ENCODE peak calls at places on chromosomes 1 and 21, in six cellular contexts. One of them, this sample, is unnamed.

GRCh38 chr1:182993746-182994145 is 29.5 kb upstream of the LAMC1 start:
- DNase-seq in H9: no peak
- DNase-seq in mesenchymal stem cell: no peak
- DNase-seq in neuronal stem cell: no peak
- DNase-seq in H1: no peak
- DNase-seq in trophoblast cell: no peak
- DNase-seq in this sample: no peak

GRCh38 chr1:223492044-223492443 is 98.8 kb downstream of the CCDC185 start:
- DNase-seq in H1: no peak
- DNase-seq in trophoblast cell: no peak
- DNase-seq in mesenchymal stem cell: no peak
- DNase-seq in neuronal stem cell: no peak
- DNase-seq in H9: no peak
- DNase-seq in this sample: no peak

GRCh38 chr1:194117582-194117981 is 931.2 kb upstream of the B3GALT2 start:
- DNase-seq in H1: peak; percentile 60
- DNase-seq in mesenchymal stem cell: no peak
- DNase-seq in neuronal stem cell: no peak
- DNase-seq in trophoblast cell: peak; percentile 8
- DNase-seq in H9: peak; percentile 86
- DNase-seq in this sample: no peak

GRCh38 chr1:201536542-201536941 is 2.4 kb upstream of the NAV1 start:
- DNase-seq in H9: no peak
- DNase-seq in trophoblast cell: peak; percentile 74
- DNase-seq in H1: no peak
- DNase-seq in neuronal stem cell: no peak
- DNase-seq in mesenchymal stem cell: peak; percentile 92
- DNase-seq in this sample: peak; percentile 92

GRCh38 chr1:81558291-81559076 is 242.2 kb upstream of the ADGRL2 start:
- DNase-seq in H9: no peak
- DNase-seq in trophoblast cell: no peak
- DNase-seq in mesenchymal stem cell: no peak
- DNase-seq in H1: no peak
- DNase-seq in neuronal stem cell: no peak
- DNase-seq in this sample: no peak

GRCh38 chr1:174659823-174660222 is 212.1 kb downstream of the GPR52 start:
- DNase-seq in trophoblast cell: no peak
- DNase-seq in H9: no peak
- DNase-seq in H1: no peak
- DNase-seq in neuronal stem cell: no peak
- DNase-seq in mesenchymal stem cell: no peak
- DNase-seq in this sample: peak; percentile 61

GRCh38 chr1:24596401-24596880 is 40.6 kb downstream of the NCMAP start:
- DNase-seq in H9: no peak
- DNase-seq in H1: no peak
- DNase-seq in mesenchymal stem cell: peak; percentile 21
- DNase-seq in trophoblast cell: peak; percentile 34
- DNase-seq in neuronal stem cell: no peak
- DNase-seq in this sample: no peak

GRCh38 chr1:169271094-169271493 is 96.5 kb downstream of the NME7 start:
- DNase-seq in H1: no peak
- DNase-seq in mesenchymal stem cell: no peak
- DNase-seq in H9: no peak
- DNase-seq in neuronal stem cell: no peak
- DNase-seq in trophoblast cell: no peak
- DNase-seq in this sample: no peak

GRCh38 chr1:180232521-180233043 is 2.5 kb downstream of the LHX4 start:
- DNase-seq in H1: no peak
- DNase-seq in mesenchymal stem cell: no peak
- DNase-seq in trophoblast cell: no peak
- DNase-seq in H9: no peak
- DNase-seq in neuronal stem cell: no peak
- DNase-seq in this sample: no peak

GRCh38 chr1:40898434-40898900 is 36.3 kb upstream of the CITED4 start:
- DNase-seq in mesenchymal stem cell: peak; percentile 70
- DNase-seq in H1: no peak
- DNase-seq in trophoblast cell: no peak
- DNase-seq in neuronal stem cell: no peak
- DNase-seq in H9: peak; percentile 7
- DNase-seq in this sample: peak; percentile 49

GRCh38 chr1:21814241-21814918 is 2.3 kb downstream of the LDLRAD2 start:
- DNase-seq in trophoblast cell: no peak
- DNase-seq in neuronal stem cell: peak; percentile 50
- DNase-seq in H1: peak; percentile 47
- DNase-seq in H9: peak; percentile 82
- DNase-seq in mesenchymal stem cell: peak; percentile 28
- DNase-seq in this sample: no peak

GRCh38 chr21:37459575-37459974 is 93.0 kb downstream of the DYRK1A start:
- DNase-seq in H1: no peak
- DNase-seq in trophoblast cell: no peak
- DNase-seq in mesenchymal stem cell: peak; percentile 60
- DNase-seq in H9: no peak
- DNase-seq in neuronal stem cell: no peak
- DNase-seq in this sample: peak; percentile 69

GRCh38 chr1:10691740-10692125 is 104.7 kb downstream of the CASZ1 start:
- DNase-seq in trophoblast cell: no peak
- DNase-seq in mesenchymal stem cell: no peak
- DNase-seq in H9: no peak
- DNase-seq in H1: no peak
- DNase-seq in neuronal stem cell: no peak
- DNase-seq in this sample: no peak

GRCh38 chr1:147292012-147292411 is 49.5 kb downstream of the CHD1L start:
- DNase-seq in H9: no peak
- DNase-seq in trophoblast cell: peak; percentile 17
- DNase-seq in H1: no peak
- DNase-seq in mesenchymal stem cell: peak; percentile 86
- DNase-seq in neuronal stem cell: no peak
- DNase-seq in this sample: peak; percentile 93

DNA sequence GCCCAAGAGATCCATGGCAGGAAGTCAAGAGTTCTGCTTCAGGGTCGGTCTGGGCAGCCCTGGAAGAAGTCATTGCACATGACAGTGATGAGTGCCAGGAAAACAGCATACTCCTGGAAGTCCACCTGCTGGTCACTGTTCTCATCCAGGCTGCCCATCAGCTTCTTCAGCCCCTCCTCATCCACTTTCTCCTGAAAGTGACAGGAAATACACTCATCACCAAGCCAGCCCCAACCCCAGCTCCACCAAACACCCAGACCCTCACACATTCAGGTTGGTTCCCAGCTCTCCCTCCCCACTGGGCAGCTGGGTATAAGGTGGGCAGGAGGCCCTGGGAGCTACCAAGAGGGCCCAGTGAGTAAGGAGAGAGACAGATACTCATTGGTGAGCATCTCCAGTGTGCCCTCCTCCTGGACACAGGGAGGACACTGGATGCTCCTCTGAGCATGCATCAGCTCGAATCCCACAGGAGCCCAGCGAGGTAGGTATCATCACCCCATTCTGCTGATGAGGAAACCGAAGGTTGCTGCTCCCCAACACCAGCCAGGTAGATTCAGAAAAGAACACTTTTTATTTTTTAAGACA is 4.2 kb downstream of the S100A2 start:
- DNase-seq in neuronal stem cell: no peak
- DNase-seq in H1: no peak
- DNase-seq in trophoblast cell: no peak
- DNase-seq in H9: no peak
- DNase-seq in mesenchymal stem cell: no peak
- DNase-seq in this sample: no peak
- H4K91ac ChIP-seq in neuronal stem cell: no peak overlapping the region
- H4K91ac ChIP-seq in H1: no peak overlapping the region
- H4K91ac ChIP-seq in trophoblast cell: peak overlapping the region; percentile 21
- H4K91ac ChIP-seq in H9: no peak overlapping the region
- H4K91ac ChIP-seq in mesenchymal stem cell: no peak overlapping the region
- H4K91ac ChIP-seq in this sample: no peak overlapping the region

GRCh38 chr1:163205513-163205912 is 2.8 kb upstream of the RGS5 start:
- DNase-seq in H1: no peak
- DNase-seq in trophoblast cell: no peak
- DNase-seq in mesenchymal stem cell: no peak
- DNase-seq in neuronal stem cell: no peak
- DNase-seq in H9: no peak
- DNase-seq in this sample: peak; percentile 46

GRCh38 chr1:163202833-163203451 is at the start of gene RGS5:
- DNase-seq in H9: peak; percentile 73
- DNase-seq in mesenchymal stem cell: peak; percentile 45
- DNase-seq in trophoblast cell: no peak
- DNase-seq in H1: peak; percentile 49
- DNase-seq in neuronal stem cell: peak; percentile 65
- DNase-seq in this sample: peak; percentile 40

GRCh38 chr1:163197022-163197421 is 5.7 kb downstream of the RGS5 start:
- DNase-seq in mesenchymal stem cell: no peak
- DNase-seq in trophoblast cell: no peak
- DNase-seq in neuronal stem cell: no peak
- DNase-seq in H1: no peak
- DNase-seq in H9: no peak
- DNase-seq in this sample: no peak

GRCh38 chr1:163203561-163203960 is 845 bp upstream of the RGS5 start:
- DNase-seq in H9: no peak
- DNase-seq in H1: no peak
- DNase-seq in trophoblast cell: no peak
- DNase-seq in neuronal stem cell: no peak
- DNase-seq in mesenchymal stem cell: peak; percentile 13
- DNase-seq in this sample: peak; percentile 3

GRCh38 chr1:163201906-163202305 is 810 bp downstream of the RGS5 start:
- DNase-seq in H9: no peak
- DNase-seq in mesenchymal stem cell: no peak
- DNase-seq in trophoblast cell: no peak
- DNase-seq in H1: no peak
- DNase-seq in neuronal stem cell: no peak
- DNase-seq in this sample: no peak
- H3K4ac ChIP-seq in H9: no peak overlapping the region
- H3K4ac ChIP-seq in mesenchymal stem cell: no peak overlapping the region
- H3K4ac ChIP-seq in trophoblast cell: no peak overlapping the region
- H3K4ac ChIP-seq in H1: no peak overlapping the region
- H3K4ac ChIP-seq in neuronal stem cell: no peak overlapping the region
- H3K4ac ChIP-seq in this sample: no peak overlapping the region

GRCh38 chr1:160637821-160638539 is 8.9 kb downstream of the SLAMF1 start:
- DNase-seq in trophoblast cell: no peak
- DNase-seq in H1: no peak
- DNase-seq in mesenchymal stem cell: no peak
- DNase-seq in neuronal stem cell: no peak
- DNase-seq in H9: no peak
- DNase-seq in this sample: no peak

GRCh38 chr1:160637065-160637464 is 9.8 kb downstream of the SLAMF1 start:
- DNase-seq in trophoblast cell: peak; percentile 54
- DNase-seq in mesenchymal stem cell: no peak
- DNase-seq in neuronal stem cell: no peak
- DNase-seq in H1: no peak
- DNase-seq in H9: no peak
- DNase-seq in this sample: no peak

GRCh38 chr1:160636547-160636946 is 10.3 kb downstream of the SLAMF1 start:
- DNase-seq in mesenchymal stem cell: no peak
- DNase-seq in trophoblast cell: no peak
- DNase-seq in H9: no peak
- DNase-seq in neuronal stem cell: no peak
- DNase-seq in H1: no peak
- DNase-seq in this sample: no peak

GRCh38 chr1:160634543-160635491 is 12.0 kb downstream of the SLAMF1 start:
- DNase-seq in neuronal stem cell: no peak
- DNase-seq in trophoblast cell: no peak
- DNase-seq in H9: no peak
- DNase-seq in H1: no peak
- DNase-seq in mesenchymal stem cell: no peak
- DNase-seq in this sample: no peak

DNA sequence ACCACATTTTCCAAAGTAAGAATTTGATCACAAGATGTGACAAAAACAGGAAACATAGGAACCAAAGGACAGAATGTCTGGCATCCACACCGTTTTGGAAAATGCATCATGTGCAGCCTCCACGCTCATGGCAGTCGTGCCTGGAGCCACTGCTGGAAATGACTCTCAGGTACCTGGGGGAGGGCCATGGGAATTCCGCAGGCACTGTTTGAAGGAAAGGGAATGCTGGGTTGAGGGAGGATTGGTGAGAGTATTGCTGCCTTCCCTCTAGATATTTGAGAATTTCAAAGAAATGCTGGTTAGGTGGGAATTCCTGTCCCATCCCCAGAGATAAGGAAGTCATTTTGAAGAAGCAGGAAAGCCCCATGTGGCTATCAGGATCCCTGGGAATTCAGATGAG is 10.8 kb downstream of the SLAMF1 start:
- DNase-seq in mesenchymal stem cell: no peak
- DNase-seq in trophoblast cell: peak; percentile 92
- DNase-seq in H9: no peak
- DNase-seq in neuronal stem cell: no peak
- DNase-seq in H1: no peak
- DNase-seq in this sample: no peak
- H2BK120ac ChIP-seq in mesenchymal stem cell: no peak overlapping the region
- H2BK120ac ChIP-seq in trophoblast cell: no peak overlapping the region
- H2BK120ac ChIP-seq in H9: no peak overlapping the region
- H2BK120ac ChIP-seq in neuronal stem cell: no peak overlapping the region
- H2BK120ac ChIP-seq in H1: no peak overlapping the region
- H2BK120ac ChIP-seq in this sample: no peak overlapping the region

GRCh38 chr1:89701746-89702241 is 68.9 kb downstream of the LRRC8C start:
- DNase-seq in H1: no peak
- DNase-seq in H9: no peak
- DNase-seq in neuronal stem cell: no peak
- DNase-seq in trophoblast cell: no peak
- DNase-seq in mesenchymal stem cell: no peak
- DNase-seq in this sample: peak; percentile 55
- H4K91ac ChIP-seq in H1: no peak overlapping the region
- H4K91ac ChIP-seq in H9: no peak overlapping the region
- H4K91ac ChIP-seq in neuronal stem cell: no peak overlapping the region
- H4K91ac ChIP-seq in trophoblast cell: no peak overlapping the region
- H4K91ac ChIP-seq in mesenchymal stem cell: no peak overlapping the region
- H4K91ac ChIP-seq in this sample: no peak overlapping the region

GRCh38 chr1:226308166-226308722 is 720 bp downstream of the LIN9 start:
- DNase-seq in trophoblast cell: no peak
- DNase-seq in H1: no peak
- DNase-seq in mesenchymal stem cell: no peak
- DNase-seq in H9: no peak
- DNase-seq in neuronal stem cell: no peak
- DNase-seq in this sample: no peak

GRCh38 chr1:226310123-226310540 is 1.2 kb upstream of the LIN9 start:
- DNase-seq in H1: no peak
- DNase-seq in H9: no peak
- DNase-seq in trophoblast cell: no peak
- DNase-seq in mesenchymal stem cell: no peak
- DNase-seq in neuronal stem cell: no peak
- DNase-seq in this sample: no peak

GRCh38 chr1:226310637-226311195 is 1.8 kb upstream of the LIN9 start:
- DNase-seq in H1: no peak
- DNase-seq in mesenchymal stem cell: no peak
- DNase-seq in H9: no peak
- DNase-seq in neuronal stem cell: no peak
- DNase-seq in trophoblast cell: no peak
- DNase-seq in this sample: no peak

GRCh38 chr1:226309398-226310122 is 596 bp upstream of the LIN9 start:
- DNase-seq in neuronal stem cell: no peak
- DNase-seq in H1: no peak
- DNase-seq in trophoblast cell: no peak
- DNase-seq in mesenchymal stem cell: peak; percentile 70
- DNase-seq in H9: no peak
- DNase-seq in this sample: no peak

GRCh38 chr1:226308723-226309397 is at the start of gene LIN9:
- DNase-seq in trophoblast cell: peak; percentile 91
- DNase-seq in H9: peak; percentile 93
- DNase-seq in mesenchymal stem cell: peak; percentile 92
- DNase-seq in neuronal stem cell: peak; percentile 94
- DNase-seq in H1: peak; percentile 77
- DNase-seq in this sample: peak; percentile 87
- H3K4ac ChIP-seq in trophoblast cell: peak within 1 kb of the TSS; percentile 99
- H3K4ac ChIP-seq in H9: no peak within 1 kb of the TSS
- H3K4ac ChIP-seq in mesenchymal stem cell: peak within 1 kb of the TSS; percentile 60
- H3K4ac ChIP-seq in neuronal stem cell: peak within 1 kb of the TSS; percentile 97
- H3K4ac ChIP-seq in H1: no peak within 1 kb of the TSS
- H3K4ac ChIP-seq in this sample: peak within 1 kb of the TSS; percentile 76